ENCODE peak calls at places on chromosomes 5 and 9, in seven cellular contexts. P is BJ; J is stimulated activated CD8-positive, alpha-beta memory T cell treated with anti-CD3 and anti-CD28 coated beads, Interleukin-2, amount 100 ng/mL, for 48 hours; X is dermis microvascular lymphatic vessel endothelial cell; G is NCI-H345; E is stromal cell of bone marrow; H is NCI-H1694 treated with DMSO at 0.1 percent for 48 hours. N is an unnamed sample.

GRCh38 chr5:62312036-62312435 is 6.0 kb downstream of the KIF2A start:
- DNase-seq in P (no peak), J (no peak), X (no peak), G (no peak), E (no peak), H (no peak), N (no peak)

GRCh38 chr5:129905467-129906176 is 1.4 kb downstream of the CHSY3 start:
- DNase-seq in P (no peak), J (no peak), X (peak; percentile 23), G (no peak), E (no peak), H (no peak), N (no peak)

GRCh38 chr9:93300585-93301081 is 116.7 kb downstream of the WNK2 start:
- DNase-seq in P (no peak), J (no peak), X (no peak), G (no peak), E (no peak), H (no peak), N (no peak)

GRCh38 chr9:72454871-72455471 is 66.4 kb upstream of the TMC1 start:
- DNase-seq in P (no peak), J (no peak), X (no peak), G (no peak), E (no peak), H (no peak), N (no peak)

GRCh38 chr9:112033237-112034215 is 136.9 kb downstream of the UGCG start:
- DNase-seq in P (no peak), J (no peak), X (no peak), G (no peak), E (no peak), H (no peak), N (no peak)

GRCh38 chr5:142323480-142324376 is 1.1 kb downstream of the SPRY4 start:
- DNase-seq in P (no peak), J (no peak), X (peak; percentile 43), G (no peak), E (no peak), H (no peak), N (no peak)

GRCh38 chr5:169300468-169301385 is at the start of gene SLIT3:
- DNase-seq in P (peak; percentile 33), J (no peak), X (peak; percentile 38), G (peak; percentile 65), E (peak; percentile 73), H (peak; percentile 6), N (peak; percentile 68)

GRCh38 chr9:118222375-118222774 is 518.2 kb downstream of the TLR4 start:
- DNase-seq in P (no peak), J (no peak), X (no peak), G (no peak), E (peak; percentile 6), H (peak; percentile 48), N (no peak)